ENCODE peak calls at places on chromosome 18, in four cellular contexts. P is activated gamma-delta T cell treated with Interleukin-2 at 50 U/mL for 16 hours, T is NCI-H2227 treated with DMSO at 0.1 percent for 48 hours, D is dorsolateral prefrontal cortex. Z is an unnamed sample.

GRCh38 chr18:50632895-50633515 is 73.1 kb downstream of the MAPK4 start:
- DNase-seq in P (no peak), T (no peak), D (no peak), Z (no peak)

GRCh38 chr18:27211569-27211968 is 26.5 kb upstream of the CHST9 start:
- DNase-seq in D (no peak), P (no peak), T (no peak), Z (no peak)

GRCh38 chr18:79912409-79912991 is 39.0 kb downstream of the SLC66A2 start:
- DNase-seq in D (peak), P (peak), T (no peak), Z (no peak)

GRCh38 chr18:21741511-21742322 is 1.1 kb downstream of the MIB1 start:
- DNase-seq in P (no peak), T (peak), D (no peak), Z (peak)

GRCh38 chr18:62109676-62110075 is 77.2 kb downstream of the PIGN start:
- DNase-seq in T (no peak), D (no peak), P (no peak), Z (no peak)

GRCh38 chr18:3525870-3526420 is 76.0 kb downstream of the TGIF1 start:
- DNase-seq in T (no peak), P (peak), D (peak), Z (peak)

GRCh38 chr18:73136134-73136533 is 268.3 kb upstream of the NETO1 start:
- DNase-seq in P (no peak), D (no peak), T (no peak), Z (no peak)

GRCh38 chr18:6591491-6591890 is 138.0 kb upstream of the ARHGAP28 start:
- DNase-seq in D (no peak), T (no peak), P (no peak), Z (no peak)